ENCODE peak calls at places on chromosomes 11 and 22, in five cellular contexts. J is heart right ventricle, Y is upper lobe of left lung, N is thyroid gland, Z is GM23248. X is an unnamed sample.

GRCh38 chr22:47456031-47456430 is 693.6 kb downstream of the TBC1D22A start:
- DNase-seq in Y (no peak), Z (no peak), J (no peak), N (no peak), X (no peak)

GRCh38 chr22:49509016-49509415 is 318.7 kb downstream of the BRD1 start:
- DNase-seq in Z (no peak), N (no peak), Y (no peak), J (no peak), X (no peak)

GRCh38 chr22:35299217-35299716 is 427 bp upstream of the TOM1 start:
- DNase-seq in Y (no peak), Z (peak), J (no peak), N (no peak), X (peak)

GRCh38 chr11:128772814-128773213 is 78.9 kb downstream of the FLI1 start:
- DNase-seq in Y (peak), Z (no peak), J (peak), N (peak), X (peak)

GRCh38 chr22:26590525-26590858 is 560 bp upstream of the TPST2 start:
- DNase-seq in J (no peak), Z (peak), N (no peak), Y (peak), X (peak)

GRCh38 chr11:67700548-67701262 is 26.3 kb upstream of the ALDH3B2 start:
- DNase-seq in Y (peak), N (peak), J (no peak), Z (no peak), X (no peak)

GRCh38 chr11:40376346-40376745 is 1083.1 kb downstream of the LRRC4C start:
- DNase-seq in N (no peak), J (no peak), Y (no peak), Z (no peak), X (no peak)

GRCh38 chr11:96393753-96394348 is 4.0 kb downstream of the JRKL start:
- DNase-seq in Z (peak), J (no peak), Y (no peak), N (no peak), X (no peak)

GRCh38 chr11:92480519-92480918 is 255.9 kb downstream of the FAT3 start:
- DNase-seq in N (no peak), Z (peak), Y (no peak), J (no peak), X (no peak)

GRCh38 chr11:103906291-103906850 is 130.1 kb upstream of the DDI1 start:
- DNase-seq in N (no peak), Y (no peak), Z (no peak), J (no peak), X (no peak)

GRCh38 chr22:41048791-41049717 is 43.3 kb upstream of the EP300 start:
- DNase-seq in N (peak), J (peak), Z (peak), Y (peak), X (peak)

GRCh38 chr22:49780992-49781782 is 46.5 kb downstream of the BRD1 start:
- DNase-seq in Y (no peak), Z (no peak), J (no peak), N (no peak), X (no peak)

GRCh38 chr22:39176673-39177455 is 24.4 kb upstream of the CBX7 start:
- DNase-seq in J (no peak), N (no peak), Y (no peak), Z (peak), X (no peak)

GRCh38 chr11:2382927-2383822 is 6.1 kb downstream of the CD81 start:
- DNase-seq in Z (peak), Y (peak), N (no peak), J (peak), X (no peak)

DNA sequence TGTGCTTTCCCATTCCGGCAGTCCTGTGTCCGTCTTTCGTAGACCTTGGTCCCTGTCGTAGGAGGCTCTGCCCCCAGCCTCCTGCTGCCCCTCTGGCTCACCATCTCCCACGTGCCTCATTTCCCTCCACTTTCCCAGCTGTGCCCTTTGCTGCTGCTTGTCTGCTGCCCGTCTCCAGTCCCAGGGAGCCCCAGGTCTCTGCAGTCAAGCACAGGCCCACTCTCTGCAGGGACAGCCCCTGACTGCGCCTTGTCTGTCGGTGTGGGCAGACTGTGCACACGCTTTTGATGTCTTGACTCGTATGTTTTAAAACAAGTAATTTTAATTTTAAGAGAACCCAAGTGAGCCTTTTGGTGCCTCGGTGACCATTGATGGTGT is 12.4 kb downstream of the DGCR8 start:
- DNase-seq in Y (no peak), Z (no peak), J (no peak), N (no peak), X (no peak)
- H3K27ac ChIP-seq in Y (no peak), Z (no peak), J (no peak), N (no peak), X (no peak)

GRCh38 chr11:83033367-83033766 is 38.3 kb downstream of the RAB30 start:
- DNase-seq in J (no peak), Z (no peak), N (no peak), Y (no peak), X (no peak)
- H3K4me3 ChIP-seq in J (peak), Z (peak), N (no peak), Y (no peak), X (no peak)

DNA sequence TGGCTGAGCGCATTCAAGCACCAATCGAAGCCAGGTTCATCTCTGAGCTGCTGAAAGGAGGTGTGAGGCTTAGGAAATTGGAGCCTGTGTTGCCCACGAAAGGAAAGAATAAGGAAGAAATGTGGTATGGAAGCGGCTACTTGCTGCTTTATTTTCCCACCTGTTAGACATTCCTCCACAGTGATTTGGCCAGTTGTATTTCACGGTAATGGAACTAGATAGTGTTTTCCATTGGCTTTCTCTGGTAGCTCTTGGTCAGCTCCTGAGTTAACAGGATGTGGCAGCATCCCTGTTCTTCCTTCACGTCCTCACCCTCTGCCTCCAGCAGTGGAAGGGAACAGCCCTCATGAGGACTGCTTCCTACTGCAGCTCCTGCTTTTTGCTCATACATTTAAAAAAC is 44.7 kb downstream of the BID start:
- DNase-seq in N (no peak), Z (no peak), Y (no peak), J (no peak), X (no peak)
- H3K27ac ChIP-seq in N (no peak), Z (no peak), Y (no peak), J (no peak), X (no peak)

GRCh38 chr11:75767793-75768111 is 826 bp upstream of the DGAT2 start:
- DNase-seq in Z (no peak), Y (no peak), N (no peak), J (no peak), X (no peak)
- H3K4me3 ChIP-seq in Z (peak), Y (no peak), N (no peak), J (no peak), X (no peak)

DNA sequence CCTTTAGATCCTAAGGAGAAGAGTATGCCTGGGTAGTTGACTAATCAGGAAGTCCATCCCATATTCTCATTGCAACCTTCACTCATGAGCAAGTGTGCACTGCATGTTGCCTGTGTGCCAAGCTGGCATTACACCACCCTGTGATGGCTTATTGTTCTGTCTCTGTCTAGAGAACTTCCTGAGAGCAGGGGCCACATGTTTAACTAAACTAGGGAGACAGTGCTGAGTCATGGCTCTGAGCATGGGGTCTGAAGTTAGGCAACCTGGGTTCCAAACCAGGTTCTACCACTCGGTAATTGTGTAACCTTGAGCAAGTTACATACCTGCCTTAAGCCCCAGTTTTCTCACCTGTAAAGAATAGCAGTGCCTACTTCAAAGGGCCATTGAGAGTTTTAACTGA is 39.6 kb downstream of the CSNK2A3 start:
- DNase-seq in Z (peak), J (no peak), Y (peak), N (peak), X (peak)
- H3K27ac ChIP-seq in Z (peak), J (no peak), Y (peak), N (no peak), X (no peak)

GRCh38 chr11:73274722-73275380 is 2.7 kb downstream of the P2RY6 start:
- DNase-seq in Y (no peak), N (no peak), Z (no peak), J (no peak), X (no peak)

GRCh38 chr11:73271936-73272679 is at the start of gene P2RY6:
- DNase-seq in N (no peak), Z (peak), Y (peak), J (no peak), X (no peak)

GRCh38 chr11:73270855-73271477 is 1.2 kb upstream of the P2RY6 start:
- DNase-seq in J (no peak), Y (no peak), Z (no peak), N (no peak), X (no peak)

GRCh38 chr11:73273246-73273890 is 1.2 kb downstream of the P2RY6 start:
- DNase-seq in Y (no peak), Z (no peak), J (no peak), N (no peak), X (no peak)

DNA sequence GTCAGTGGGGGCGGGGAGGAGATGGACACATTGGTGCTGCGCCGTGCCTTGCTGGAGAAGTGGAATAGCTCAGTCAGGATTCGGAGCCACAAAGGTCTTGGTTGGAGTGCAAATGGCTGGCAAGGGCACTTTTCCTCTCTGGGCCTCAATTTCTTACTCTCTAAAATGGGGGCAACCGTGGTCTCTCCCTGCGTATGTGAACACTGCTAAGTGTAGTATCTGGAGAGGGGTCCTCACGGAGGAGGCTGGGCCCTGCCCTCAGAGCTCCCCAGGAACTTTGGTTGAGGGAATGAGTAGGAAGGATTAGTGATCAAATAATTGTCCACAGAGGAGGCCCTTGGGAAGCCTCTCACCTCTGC is 521 bp downstream of the P2RY6 start:
- DNase-seq in N (no peak), J (no peak), Z (no peak), Y (no peak), X (no peak)
- H3K4me3 ChIP-seq in N (no peak), J (no peak), Z (no peak), Y (no peak), X (no peak)

DNA sequence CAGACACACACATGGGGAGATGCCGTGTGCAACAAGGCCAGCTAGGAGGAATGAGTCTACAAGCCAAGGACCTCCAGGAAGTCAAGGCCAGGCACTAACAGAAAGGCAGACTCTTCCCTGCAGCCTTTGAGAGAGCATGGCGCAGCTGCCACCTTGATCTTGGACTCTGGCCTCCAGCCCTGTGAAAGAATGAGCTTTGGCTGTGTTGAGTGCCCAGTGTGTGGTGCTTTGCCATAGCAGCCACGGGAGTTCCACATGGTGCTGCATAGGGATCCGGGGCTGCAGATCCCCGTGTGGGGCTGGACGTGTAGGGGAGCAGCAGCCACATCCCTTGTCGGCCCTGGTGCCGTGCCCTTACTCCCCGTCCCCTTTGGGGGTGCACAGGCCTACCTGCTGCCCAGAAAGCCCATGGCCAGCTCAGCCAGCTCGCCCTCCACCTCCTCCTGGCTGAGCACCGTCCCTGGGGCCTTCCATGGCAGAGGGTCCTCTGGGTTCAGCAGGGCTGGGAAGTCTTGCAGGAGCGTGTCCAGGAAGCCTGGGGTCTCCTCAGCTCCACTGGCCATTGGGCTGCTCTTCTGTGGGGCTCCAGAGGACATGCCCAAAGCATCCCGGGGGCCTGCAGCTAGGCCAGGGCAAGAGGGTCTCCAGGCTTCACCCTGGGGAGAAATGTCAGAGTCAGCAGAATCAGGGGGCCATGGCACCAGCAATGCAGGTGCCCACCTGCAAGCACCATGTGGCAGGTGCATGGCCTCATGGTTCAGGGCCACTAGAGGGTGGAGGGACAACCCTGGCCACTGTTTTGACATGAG is 7.0 kb downstream of the PPM1F start:
- DNase-seq in N (no peak), J (no peak), Z (no peak), Y (no peak), X (no peak)
- H3K27ac ChIP-seq in N (no peak), J (peak), Z (no peak), Y (peak), X (no peak)

DNA sequence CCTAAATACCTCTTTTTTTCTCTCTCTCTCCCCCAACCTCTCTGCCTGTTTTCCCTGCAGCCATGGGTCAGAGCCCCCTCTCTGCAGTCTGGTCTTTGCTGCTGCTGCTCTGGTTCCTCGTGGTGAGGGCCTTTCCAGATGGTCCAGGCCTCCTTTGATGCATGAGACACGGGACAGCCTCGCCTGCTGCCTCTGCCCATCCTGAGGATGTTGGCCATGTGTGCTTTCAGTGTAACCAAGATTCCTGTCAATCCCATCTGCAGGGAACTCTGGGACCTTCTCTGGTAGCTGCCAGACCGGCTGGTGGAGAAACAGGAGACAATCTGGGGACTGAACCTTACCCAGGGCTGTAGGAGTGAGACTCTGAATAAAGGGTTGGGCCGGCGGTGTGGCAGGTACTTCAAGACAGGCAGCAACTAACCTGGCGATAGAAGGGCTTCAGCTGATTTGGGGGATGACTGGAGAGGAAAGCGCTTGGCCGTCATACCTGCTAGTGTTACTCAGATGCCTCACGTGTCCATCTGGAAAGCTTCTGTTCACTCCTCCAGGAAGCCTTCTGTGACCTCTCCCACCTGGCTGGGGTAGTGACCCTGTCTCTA is 7.1 kb downstream of the CHRNA10 start:
- DNase-seq in J (no peak), Z (no peak), Y (no peak), N (no peak), X (no peak)
- H3K4me3 ChIP-seq in J (no peak), Z (no peak), Y (no peak), N (no peak), X (no peak)

X was measured in body of pancreas.